ENCODE peak calls at places on chromosomes 1 and 21, in ten cellular contexts. One of them, this sample, is unnamed.

GRCh38 chr1:152783095-152783494 is 3.0 kb upstream of the LCE1E start:
- DNase-seq in cardiac septum: no peak
- DNase-seq in stimulated activated CD4-positive, alpha-beta T cell treated with anti-CD3 and anti-CD28 coated beads, Interleukin-1b, Interleukin-23, amount 100 ng/mL, for 4 hours: no peak
- DNase-seq in NCI-H510A treated with DMSO at 0.1 percent for 48 hours: no peak
- DNase-seq in AG04450: no peak
- DNase-seq in neuronal stem cell: no peak
- DNase-seq in left lobe of liver: no peak
- DNase-seq in osteocyte: no peak
- DNase-seq in psoas muscle: no peak
- DNase-seq in Peyer's patch: no peak
- DNase-seq in this sample: no peak

GRCh38 chr1:231431665-231432415 is 9.8 kb upstream of the EGLN1 start:
- DNase-seq in osteocyte: no peak
- DNase-seq in psoas muscle: no peak
- DNase-seq in AG04450: no peak
- DNase-seq in Peyer's patch: no peak
- DNase-seq in left lobe of liver: no peak
- DNase-seq in cardiac septum: no peak
- DNase-seq in neuronal stem cell: no peak
- DNase-seq in stimulated activated CD4-positive, alpha-beta T cell treated with anti-CD3 and anti-CD28 coated beads, Interleukin-1b, Interleukin-23, amount 100 ng/mL, for 4 hours: no peak
- DNase-seq in NCI-H510A treated with DMSO at 0.1 percent for 48 hours: no peak
- DNase-seq in this sample: no peak

GRCh38 chr1:180563013-180563827 is 4.5 kb downstream of the OVAAL start:
- DNase-seq in stimulated activated CD4-positive, alpha-beta T cell treated with anti-CD3 and anti-CD28 coated beads, Interleukin-1b, Interleukin-23, amount 100 ng/mL, for 4 hours: no peak
- DNase-seq in neuronal stem cell: no peak
- DNase-seq in cardiac septum: no peak
- DNase-seq in osteocyte: no peak
- DNase-seq in psoas muscle: no peak
- DNase-seq in Peyer's patch: no peak
- DNase-seq in NCI-H510A treated with DMSO at 0.1 percent for 48 hours: no peak
- DNase-seq in AG04450: peak
- DNase-seq in left lobe of liver: no peak
- DNase-seq in this sample: no peak

GRCh38 chr1:155011437-155011907 is 8.9 kb downstream of the ZBTB7B start:
- DNase-seq in osteocyte: no peak
- DNase-seq in NCI-H510A treated with DMSO at 0.1 percent for 48 hours: no peak
- DNase-seq in AG04450: no peak
- DNase-seq in cardiac septum: no peak
- DNase-seq in psoas muscle: no peak
- DNase-seq in stimulated activated CD4-positive, alpha-beta T cell treated with anti-CD3 and anti-CD28 coated beads, Interleukin-1b, Interleukin-23, amount 100 ng/mL, for 4 hours: no peak
- DNase-seq in left lobe of liver: no peak
- DNase-seq in neuronal stem cell: no peak
- DNase-seq in Peyer's patch: peak
- DNase-seq in this sample: no peak

GRCh38 chr21:46617267-46618051 is 12.6 kb upstream of the S100B start:
- DNase-seq in Peyer's patch: no peak
- DNase-seq in cardiac septum: no peak
- DNase-seq in AG04450: no peak
- DNase-seq in osteocyte: no peak
- DNase-seq in psoas muscle: no peak
- DNase-seq in left lobe of liver: no peak
- DNase-seq in stimulated activated CD4-positive, alpha-beta T cell treated with anti-CD3 and anti-CD28 coated beads, Interleukin-1b, Interleukin-23, amount 100 ng/mL, for 4 hours: no peak
- DNase-seq in NCI-H510A treated with DMSO at 0.1 percent for 48 hours: no peak
- DNase-seq in neuronal stem cell: no peak
- DNase-seq in this sample: no peak

GRCh38 chr1:16980473-16981268 is at the start of gene MFAP2:
- DNase-seq in osteocyte: no peak
- DNase-seq in AG04450: no peak
- DNase-seq in left lobe of liver: no peak
- DNase-seq in Peyer's patch: no peak
- DNase-seq in neuronal stem cell: no peak
- DNase-seq in psoas muscle: peak
- DNase-seq in stimulated activated CD4-positive, alpha-beta T cell treated with anti-CD3 and anti-CD28 coated beads, Interleukin-1b, Interleukin-23, amount 100 ng/mL, for 4 hours: peak
- DNase-seq in cardiac septum: no peak
- DNase-seq in NCI-H510A treated with DMSO at 0.1 percent for 48 hours: no peak
- DNase-seq in this sample: no peak

GRCh38 chr21:21200103-21200938 is 202.1 kb downstream of the NCAM2 start:
- DNase-seq in NCI-H510A treated with DMSO at 0.1 percent for 48 hours: no peak
- DNase-seq in cardiac septum: no peak
- DNase-seq in AG04450: peak
- DNase-seq in left lobe of liver: no peak
- DNase-seq in stimulated activated CD4-positive, alpha-beta T cell treated with anti-CD3 and anti-CD28 coated beads, Interleukin-1b, Interleukin-23, amount 100 ng/mL, for 4 hours: peak
- DNase-seq in neuronal stem cell: no peak
- DNase-seq in osteocyte: no peak
- DNase-seq in psoas muscle: peak
- DNase-seq in Peyer's patch: no peak
- DNase-seq in this sample: no peak

GRCh38 chr1:226638001-226638601 is 89.5 kb downstream of the STUM start:
- DNase-seq in cardiac septum: peak
- DNase-seq in osteocyte: no peak
- DNase-seq in NCI-H510A treated with DMSO at 0.1 percent for 48 hours: no peak
- DNase-seq in neuronal stem cell: no peak
- DNase-seq in left lobe of liver: no peak
- DNase-seq in Peyer's patch: peak
- DNase-seq in stimulated activated CD4-positive, alpha-beta T cell treated with anti-CD3 and anti-CD28 coated beads, Interleukin-1b, Interleukin-23, amount 100 ng/mL, for 4 hours: no peak
- DNase-seq in psoas muscle: no peak
- DNase-seq in AG04450: no peak
- DNase-seq in this sample: no peak

GRCh38 chr1:152904688-152905440 is 3.5 kb upstream of the IVL start:
- DNase-seq in psoas muscle: no peak
- DNase-seq in osteocyte: no peak
- DNase-seq in cardiac septum: no peak
- DNase-seq in left lobe of liver: no peak
- DNase-seq in neuronal stem cell: no peak
- DNase-seq in AG04450: no peak
- DNase-seq in NCI-H510A treated with DMSO at 0.1 percent for 48 hours: no peak
- DNase-seq in stimulated activated CD4-positive, alpha-beta T cell treated with anti-CD3 and anti-CD28 coated beads, Interleukin-1b, Interleukin-23, amount 100 ng/mL, for 4 hours: no peak
- DNase-seq in Peyer's patch: no peak
- DNase-seq in this sample: no peak

GRCh38 chr1:93963585-93963984 is 54.4 kb upstream of the GCLM start:
- DNase-seq in osteocyte: no peak
- DNase-seq in NCI-H510A treated with DMSO at 0.1 percent for 48 hours: no peak
- DNase-seq in stimulated activated CD4-positive, alpha-beta T cell treated with anti-CD3 and anti-CD28 coated beads, Interleukin-1b, Interleukin-23, amount 100 ng/mL, for 4 hours: no peak
- DNase-seq in psoas muscle: no peak
- DNase-seq in cardiac septum: no peak
- DNase-seq in left lobe of liver: peak
- DNase-seq in neuronal stem cell: no peak
- DNase-seq in Peyer's patch: no peak
- DNase-seq in AG04450: no peak
- DNase-seq in this sample: no peak

This sample was measured in DMS153.